ENCODE peak calls at places on chromosomes 3 and 15, in seven cellular contexts. One of them, this sample, is unnamed.

GRCh38 chr3:39178553-39178952 is 13.8 kb downstream of the XIRP1 start:
- DNase-seq in NCI-H510A: no peak
- DNase-seq in left ventricle myocardium inferior: no peak
- DNase-seq in sciatic nerve: no peak
- DNase-seq in GM10248: no peak
- DNase-seq in brain microvascular endothelial cell: no peak
- DNase-seq in HT1080: no peak
- DNase-seq in this sample: peak

GRCh38 chr15:91867581-91868026 is 14.1 kb downstream of the SLCO3A1 start:
- DNase-seq in HT1080: peak
- DNase-seq in brain microvascular endothelial cell: peak
- DNase-seq in left ventricle myocardium inferior: peak
- DNase-seq in NCI-H510A: no peak
- DNase-seq in GM10248: no peak
- DNase-seq in sciatic nerve: no peak
- DNase-seq in this sample: peak

GRCh38 chr3:38327335-38328009 is 19.1 kb upstream of the XYLB start:
- DNase-seq in HT1080: peak
- DNase-seq in GM10248: no peak
- DNase-seq in brain microvascular endothelial cell: peak
- DNase-seq in left ventricle myocardium inferior: no peak
- DNase-seq in NCI-H510A: no peak
- DNase-seq in sciatic nerve: no peak
- DNase-seq in this sample: peak

GRCh38 chr15:78049691-78050440 is 27.6 kb downstream of the TBC1D2B start:
- DNase-seq in sciatic nerve: no peak
- DNase-seq in left ventricle myocardium inferior: no peak
- DNase-seq in NCI-H510A: no peak
- DNase-seq in brain microvascular endothelial cell: no peak
- DNase-seq in GM10248: peak
- DNase-seq in HT1080: no peak
- DNase-seq in this sample: no peak

GRCh38 chr15:57635300-57635944 is 43.7 kb downstream of the MYZAP start:
- DNase-seq in left ventricle myocardium inferior: peak
- DNase-seq in GM10248: no peak
- DNase-seq in NCI-H510A: no peak
- DNase-seq in brain microvascular endothelial cell: no peak
- DNase-seq in HT1080: no peak
- DNase-seq in sciatic nerve: no peak
- DNase-seq in this sample: peak

GRCh38 chr3:58063424-58063823 is 55.2 kb downstream of the FLNB start:
- DNase-seq in NCI-H510A: no peak
- DNase-seq in sciatic nerve: peak
- DNase-seq in GM10248: no peak
- DNase-seq in left ventricle myocardium inferior: no peak
- DNase-seq in brain microvascular endothelial cell: peak
- DNase-seq in HT1080: peak
- DNase-seq in this sample: no peak

GRCh38 chr3:151226088-151226563 is 23.1 kb upstream of the GPR171 start:
- DNase-seq in GM10248: no peak
- DNase-seq in left ventricle myocardium inferior: no peak
- DNase-seq in NCI-H510A: no peak
- DNase-seq in brain microvascular endothelial cell: peak
- DNase-seq in sciatic nerve: no peak
- DNase-seq in HT1080: peak
- DNase-seq in this sample: peak

GRCh38 chr3:195458188-195458800 is 15.5 kb upstream of the ACAP2 start:
- DNase-seq in brain microvascular endothelial cell: no peak
- DNase-seq in left ventricle myocardium inferior: no peak
- DNase-seq in GM10248: peak
- DNase-seq in HT1080: no peak
- DNase-seq in sciatic nerve: no peak
- DNase-seq in NCI-H510A: no peak
- DNase-seq in this sample: no peak

GRCh38 chr3:54212723-54213122 is 90.4 kb downstream of the CACNA2D3 start:
- DNase-seq in brain microvascular endothelial cell: no peak
- DNase-seq in GM10248: no peak
- DNase-seq in NCI-H510A: no peak
- DNase-seq in sciatic nerve: no peak
- DNase-seq in HT1080: no peak
- DNase-seq in left ventricle myocardium inferior: no peak
- DNase-seq in this sample: peak

GRCh38 chr15:49331951-49332350 is 91.1 kb upstream of the FGF7 start:
- DNase-seq in sciatic nerve: no peak
- DNase-seq in NCI-H510A: no peak
- DNase-seq in HT1080: peak
- DNase-seq in left ventricle myocardium inferior: no peak
- DNase-seq in brain microvascular endothelial cell: peak
- DNase-seq in GM10248: no peak
- DNase-seq in this sample: no peak